ENCODE peak calls at places on chromosome 5, in four cellular contexts. Z, S, L and I are unnamed samples.

GRCh38 chr5:55102345-55102744 is at the start of gene GZMA:
- DNase-seq in Z (no peak), S (no peak), L (no peak), I (no peak)

GRCh38 chr5:34562791-34563190 is 93.3 kb upstream of the RAI14 start:
- DNase-seq in Z (no peak), S (no peak), L (no peak), I (no peak)

GRCh38 chr5:43514471-43514815 is 505 bp downstream of the C5orf34 start:
- DNase-seq in Z (no peak), S (no peak), L (no peak), I (peak; percentile 21)

GRCh38 chr5:936149-937144 is 43.8 kb downstream of the TRIP13 start:
- DNase-seq in Z (no peak), S (no peak), L (no peak), I (no peak)

GRCh38 chr5:119313876-119314605 is 41.8 kb upstream of the TNFAIP8 start:
- DNase-seq in Z (no peak), S (no peak), L (no peak), I (no peak)

GRCh38 chr5:160434022-160434531 is 12.4 kb downstream of the PTTG1 start:
- DNase-seq in Z (no peak), S (no peak), L (no peak), I (peak; percentile 46)

GRCh38 chr5:78677777-78678668 is 29.5 kb upstream of the LHFPL2 start:
- DNase-seq in Z (peak; percentile 69), S (no peak), L (peak; percentile 58), I (no peak)

GRCh38 chr5:158378931-158379330 is 520.0 kb upstream of the CLINT1 start:
- DNase-seq in Z (no peak), S (no peak), L (no peak), I (no peak)

GRCh38 chr5:164332349-164333196 is 827.2 kb downstream of the MAT2B start:
- DNase-seq in Z (no peak), S (no peak), L (no peak), I (no peak)

GRCh38 chr5:181190711-181191525 is 14.1 kb downstream of the TRIM7 start:
- DNase-seq in Z (no peak), S (no peak), L (no peak), I (no peak)

GRCh38 chr5:157290156-157290980 is 24.4 kb downstream of the CYFIP2 start:
- DNase-seq in Z (no peak), S (no peak), L (no peak), I (peak; percentile 70)

GRCh38 chr5:67992919-67993318 is 222.6 kb upstream of the PIK3R1 start:
- DNase-seq in Z (no peak), S (no peak), L (no peak), I (no peak)

GRCh38 chr5:136639616-136640015 is 274.3 kb upstream of the TRPC7 start:
- DNase-seq in Z (no peak), S (no peak), L (no peak), I (no peak)

GRCh38 chr5:34639852-34640626 is 16.1 kb upstream of the RAI14 start:
- DNase-seq in Z (no peak), S (no peak), L (no peak), I (no peak)

GRCh38 chr5:108727154-108727638 is 20.5 kb upstream of the FER start:
- DNase-seq in Z (no peak), S (no peak), L (peak; percentile 51), I (no peak)

GRCh38 chr5:80229902-80230255 is 26.0 kb downstream of the SERINC5 start:
- DNase-seq in Z (no peak), S (no peak), L (no peak), I (no peak)

GRCh38 chr5:124641154-124641792 is 105.2 kb downstream of the ZNF608 start:
- DNase-seq in Z (no peak), S (no peak), L (no peak), I (no peak)

GRCh38 chr5:37774912-37775483 is 64.8 kb downstream of the GDNF start:
- DNase-seq in Z (peak; percentile 36), S (no peak), L (peak; percentile 33), I (peak; percentile 13)

DNA sequence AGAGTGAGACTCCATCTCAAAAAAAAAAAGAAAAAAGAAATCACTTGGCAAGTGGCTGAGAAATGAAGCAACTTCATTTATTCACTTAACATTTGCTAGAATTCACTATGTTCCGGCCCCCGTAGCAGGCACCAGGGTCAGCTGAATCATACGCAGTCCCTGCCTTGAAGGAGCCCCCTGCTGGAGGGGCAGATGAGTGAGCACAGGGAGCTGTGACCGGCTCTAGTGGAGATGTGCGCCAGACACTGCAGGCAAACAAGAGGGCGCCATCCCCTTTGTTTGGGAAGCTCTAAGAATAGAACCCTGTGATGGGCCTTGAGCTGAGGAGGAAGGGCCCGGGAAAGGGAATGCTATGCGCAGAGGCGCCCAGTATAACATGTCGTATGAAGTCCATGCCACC is 20.2 kb upstream of the RPL26L1 start:
- DNase-seq in Z (peak; percentile 26), S (no peak), L (peak; percentile 62), I (peak; percentile 45)
- TF ChIP-seq FOSL1 in Z (no peak), S (no peak), L (no peak), I (no peak)

GRCh38 chr5:2750026-2750757 is 1.3 kb downstream of the IRX2 start:
- DNase-seq in Z (no peak), S (no peak), L (no peak), I (no peak)
- TF ChIP-seq FOSL1 in Z (no peak), S (no peak), L (no peak), I (no peak)

GRCh38 chr5:59791602-59792001 is 101.9 kb downstream of the PDE4D start:
- DNase-seq in Z (no peak), S (no peak), L (no peak), I (no peak)

GRCh38 chr5:59798862-59799667 is 94.5 kb downstream of the PDE4D start:
- DNase-seq in Z (no peak), S (no peak), L (no peak), I (no peak)

GRCh38 chr5:59791131-59791485 is 102.4 kb downstream of the PDE4D start:
- DNase-seq in Z (no peak), S (no peak), L (no peak), I (no peak)

GRCh38 chr5:59793000-59793399 is 100.5 kb downstream of the PDE4D start:
- DNase-seq in Z (no peak), S (no peak), L (no peak), I (peak; percentile 10)

GRCh38 chr5:59795141-59795540 is 98.4 kb downstream of the PDE4D start:
- DNase-seq in Z (no peak), S (no peak), L (no peak), I (no peak)
- TF ChIP-seq FOSL1 in Z (no peak), S (no peak), L (no peak), I (no peak)

GRCh38 chr5:35922468-35922867 is 16.0 kb downstream of the CAPSL start:
- DNase-seq in Z (no peak), S (no peak), L (no peak), I (no peak)
- TF ChIP-seq FOSL1 in Z (no peak), S (no peak), L (no peak), I (no peak)

GRCh38 chr5:15013654-15014463 is 142.3 kb upstream of the ANKH start:
- DNase-seq in Z (peak; percentile 58), S (no peak), L (peak; percentile 45), I (peak; percentile 75)
- TF ChIP-seq FOSL1 in Z (no peak), S (no peak), L (no peak), I (no peak)

DNA sequence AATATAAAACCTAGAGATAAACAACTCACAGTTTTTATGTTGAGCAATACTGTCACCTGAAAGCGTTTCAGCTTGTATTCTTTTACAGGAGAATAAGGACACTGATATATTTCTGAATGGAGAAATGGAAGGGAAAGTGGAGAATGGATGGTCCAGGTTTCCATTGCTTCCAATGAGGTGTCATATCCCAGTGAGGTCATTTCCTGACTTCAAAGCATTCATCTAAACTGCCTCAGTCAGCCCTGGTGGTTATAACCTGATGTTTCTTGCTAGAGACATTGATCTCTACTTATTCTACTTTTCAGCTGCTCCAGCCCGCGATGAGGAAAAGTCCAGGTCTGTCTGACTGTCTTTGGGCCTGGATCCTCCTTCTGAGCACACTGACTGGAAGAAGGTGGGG is 2.6 kb downstream of the GABRA1 start:
- DNase-seq in Z (no peak), S (no peak), L (no peak), I (no peak)
- TF ChIP-seq FOSL1 in Z (no peak), S (no peak), L (no peak), I (no peak)

DNA sequence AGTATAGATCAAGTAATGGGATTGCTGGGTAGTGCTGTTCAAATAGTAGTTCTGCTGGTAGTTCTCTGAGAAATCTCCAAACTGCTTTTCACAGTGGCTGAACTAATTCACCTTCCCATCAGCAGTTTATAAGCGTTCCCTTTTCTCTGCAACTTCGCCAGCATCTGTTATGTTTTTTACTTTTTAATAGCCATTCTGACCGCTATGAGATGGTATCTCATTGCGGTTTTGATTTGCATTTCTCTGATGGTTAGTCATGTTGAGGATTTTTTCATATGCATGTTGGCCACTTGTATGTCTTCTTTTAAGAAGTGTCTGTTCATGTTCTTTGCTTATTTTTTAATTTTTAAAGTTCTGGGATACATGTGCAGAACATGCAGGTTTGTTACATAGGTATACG is 279.2 kb upstream of the NREP start:
- DNase-seq in Z (no peak), S (no peak), L (no peak), I (no peak)
- TF ChIP-seq FOSL1 in Z (no peak), S (no peak), L (no peak), I (no peak)

DNA sequence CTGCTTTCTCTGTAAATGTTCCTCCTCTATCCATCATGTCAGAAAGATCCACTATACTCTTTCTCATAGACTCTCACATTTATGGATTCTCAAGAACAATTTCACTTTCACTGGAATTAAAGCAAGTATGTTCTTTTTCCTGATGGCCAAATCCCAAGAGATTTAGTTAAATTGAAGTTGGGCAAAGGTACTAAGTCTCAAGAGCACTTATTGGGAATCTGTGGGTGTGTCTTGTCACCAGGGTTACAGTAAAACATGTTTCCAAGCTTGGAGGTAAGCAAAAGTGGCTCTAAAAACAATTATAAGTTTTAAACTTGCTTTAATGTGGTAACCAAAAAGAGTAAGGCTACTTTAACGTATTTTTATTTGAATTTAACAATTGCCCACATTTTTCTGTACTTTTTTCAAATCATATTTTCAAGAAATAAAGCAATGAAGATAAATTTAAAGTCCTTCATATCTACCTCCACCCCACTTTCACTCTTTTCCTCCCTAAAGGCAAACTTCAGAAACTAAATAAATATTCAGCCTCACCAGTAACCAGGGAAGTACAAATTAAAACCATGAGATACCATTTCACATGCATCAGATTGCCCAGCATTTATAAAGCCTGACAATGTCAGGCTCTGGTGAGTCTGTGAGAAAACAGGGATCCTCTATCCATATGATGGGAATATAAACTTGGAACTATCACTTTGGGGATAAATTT is 387.4 kb downstream of the CETN3 start:
- DNase-seq in Z (no peak), S (no peak), L (no peak), I (no peak)
- TF ChIP-seq FOSL1 in Z (no peak), S (no peak), L (no peak), I (no peak)

DNA sequence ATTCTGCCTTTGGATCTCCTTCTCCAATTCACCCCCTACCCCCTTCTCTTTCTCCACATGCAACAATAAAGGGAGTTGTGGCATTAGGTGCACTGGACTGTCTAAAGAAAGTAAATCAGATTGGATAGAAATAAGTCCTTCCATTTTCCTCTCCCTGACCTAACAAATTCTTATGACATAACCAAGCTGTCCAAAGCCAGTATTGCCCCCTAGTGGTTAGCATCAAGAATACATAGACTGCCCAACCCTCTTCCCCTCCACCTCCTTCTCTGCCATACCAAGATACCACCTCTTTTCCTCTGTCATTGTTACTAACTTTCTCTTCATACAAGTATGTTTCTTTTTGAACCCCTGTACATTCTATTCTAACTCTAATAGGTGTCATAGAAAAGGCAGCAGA is 45.7 kb downstream of the PPARGC1B start:
- DNase-seq in Z (peak; percentile 54), S (no peak), L (peak; percentile 43), I (peak; percentile 25)
- TF ChIP-seq FOSL1 in Z (no peak), S (no peak), L (no peak), I (no peak)